ENCODE peak calls at places on chromosomes 4 and X, in seven cellular contexts. D is uterus, A is mucosa of descending colon, S is ascending aorta, F is AG04450, B is AG09309, L is dorsolateral prefrontal cortex. C is an unnamed sample.

GRCh38 chr4:181234951-181235350 is 1008.3 kb upstream of the TENM3 start:
- DNase-seq in S (no peak), F (no peak), D (no peak), B (no peak), A (no peak), L (no peak), C (no peak)

GRCh38 chr4:168694669-168695068 is 197.8 kb downstream of the PALLD start:
- DNase-seq in F (no peak), D (no peak), B (no peak), L (no peak), A (no peak), S (no peak), C (no peak)

GRCh38 chrX:71908387-71908786 is 2.3 kb upstream of the NHSL2 start:
- DNase-seq in B (no peak), S (no peak), A (no peak), D (no peak), F (no peak), L (no peak), C (no peak)

GRCh38 chr4:76784237-76784636 is 113.7 kb downstream of the SOWAHB start:
- DNase-seq in B (no peak), L (no peak), A (no peak), F (no peak), S (no peak), D (no peak), C (no peak)

GRCh38 chrX:65926095-65927019 is 113.5 kb downstream of the VSIG4 start:
- DNase-seq in S (no peak), F (no peak), B (no peak), L (no peak), D (no peak), A (no peak), C (no peak)

GRCh38 chr4:53361451-53361850 is 4.4 kb downstream of the SCFD2 start:
- DNase-seq in S (no peak), D (no peak), F (no peak), B (peak), L (no peak), A (no peak), C (no peak)

GRCh38 chrX:23616361-23616760 is 50.9 kb upstream of the PRDX4 start:
- DNase-seq in L (no peak), A (no peak), D (no peak), B (peak), F (no peak), S (no peak), C (no peak)

GRCh38 chr4:3512719-3513118 is 19.5 kb downstream of the LRPAP1 start:
- DNase-seq in A (no peak), L (no peak), B (no peak), F (no peak), S (no peak), D (no peak), C (no peak)

GRCh38 chr4:81736324-81736723 is 264.6 kb upstream of the RASGEF1B start:
- DNase-seq in F (no peak), A (no peak), D (no peak), L (no peak), S (no peak), B (no peak), C (no peak)

GRCh38 chr4:81738891-81739290 is 267.2 kb upstream of the RASGEF1B start:
- DNase-seq in L (no peak), A (no peak), D (no peak), F (no peak), S (no peak), B (no peak), C (no peak)

GRCh38 chr4:81740492-81740891 is 268.8 kb upstream of the RASGEF1B start:
- DNase-seq in L (no peak), D (no peak), A (no peak), B (no peak), S (no peak), F (no peak), C (no peak)

GRCh38 chr4:81732980-81733379 is 261.3 kb upstream of the RASGEF1B start:
- DNase-seq in D (no peak), S (no peak), F (no peak), L (no peak), B (no peak), A (no peak), C (no peak)

DNA sequence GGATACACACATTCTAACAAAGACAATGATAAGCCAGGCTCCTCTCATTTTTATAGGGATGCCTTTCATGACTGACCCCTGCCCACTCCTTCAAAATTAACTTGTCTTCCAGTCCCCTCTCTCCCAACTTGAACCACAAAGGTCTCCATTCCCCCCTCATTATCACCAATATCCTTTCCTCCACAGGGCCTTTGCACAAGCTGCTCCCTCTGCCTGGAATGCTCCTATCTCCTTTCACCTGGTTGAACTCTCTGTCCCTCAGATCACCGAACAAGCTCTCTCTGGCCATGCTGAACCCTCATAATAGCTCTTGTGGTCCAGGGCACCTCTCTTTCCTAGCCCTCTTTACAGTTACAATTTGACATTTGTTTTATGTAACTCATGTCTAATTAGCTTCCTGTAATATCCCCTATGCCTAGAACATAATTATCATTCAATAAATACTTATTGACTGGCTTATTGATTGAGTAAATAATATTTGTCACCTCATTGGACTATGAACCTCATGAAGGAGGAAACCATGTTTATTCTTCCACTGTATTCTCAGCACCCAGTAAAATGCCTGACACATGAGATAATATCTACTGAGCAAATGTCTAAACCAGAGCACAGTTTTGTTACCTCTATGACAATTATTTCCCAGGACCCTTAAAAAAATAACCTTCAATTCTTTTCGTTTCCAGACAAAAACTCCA is 266.3 kb upstream of the RASGEF1B start:
- DNase-seq in S (no peak), L (no peak), B (no peak), A (no peak), D (no peak), F (no peak), C (no peak)
- TF ChIP-seq CTCF in S (no peak), L (no peak), B (no peak), A (no peak), D (no peak), F (no peak), C (no peak)

DNA sequence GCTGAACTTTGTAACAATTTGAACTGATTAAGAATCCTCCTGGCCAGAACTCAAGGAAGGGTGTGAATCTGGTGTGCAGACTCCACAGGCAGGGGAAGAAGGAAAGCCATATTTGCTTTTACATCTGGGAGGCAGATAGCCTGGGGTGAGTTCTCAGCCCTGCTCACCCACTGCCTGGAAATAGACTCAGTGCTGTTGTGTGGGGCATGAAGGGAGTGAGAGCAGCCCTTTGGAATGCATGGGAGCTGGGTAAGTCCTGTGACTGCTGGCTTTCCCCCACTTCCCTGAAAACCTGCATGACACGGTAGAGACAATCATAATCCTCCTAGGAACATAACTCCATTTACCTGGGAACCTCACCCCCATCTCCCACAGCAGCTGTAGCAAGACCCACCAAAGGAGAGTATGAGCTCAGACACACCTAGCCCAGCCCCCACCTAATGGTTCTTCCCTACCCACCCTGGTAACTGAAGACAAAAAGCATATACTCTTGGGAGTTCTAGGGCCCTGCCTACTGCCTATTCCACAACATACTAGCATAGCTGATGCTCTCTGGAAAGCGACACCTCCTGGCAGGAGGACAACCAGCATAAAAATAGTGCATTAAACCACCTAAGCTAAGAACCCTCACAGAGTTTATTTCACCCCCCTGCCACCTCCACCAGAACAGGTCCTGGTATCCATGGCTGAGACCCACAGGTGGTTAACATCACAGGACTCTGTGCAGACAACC is 59.3 kb upstream of the UBQLN2 start:
- DNase-seq in B (no peak), D (no peak), A (no peak), S (no peak), F (no peak), L (no peak), C (no peak)
- TF ChIP-seq CTCF in B (no peak), D (no peak), A (no peak), S (no peak), F (no peak), L (no peak), C (no peak)

GRCh38 chr4:17597517-17597916 is 16.9 kb upstream of the MED28 start:
- DNase-seq in F (no peak), L (no peak), B (no peak), A (peak), S (no peak), D (no peak), C (no peak)
- TF ChIP-seq CTCF in F (peak), L (no peak), B (peak), A (no peak), S (no peak), D (no peak), C (no peak)

GRCh38 chrX:49877397-49878101 is 1.7 kb upstream of the USP27X start:
- DNase-seq in A (no peak), D (no peak), F (no peak), L (no peak), S (no peak), B (no peak), C (no peak)

GRCh38 chrX:49879656-49880277 is 483 bp downstream of the USP27X start:
- DNase-seq in A (no peak), D (no peak), F (no peak), B (no peak), L (peak), S (no peak), C (no peak)

GRCh38 chrX:49878834-49879655 is at the start of gene USP27X:
- DNase-seq in A (peak), F (peak), B (peak), S (peak), D (peak), L (peak), C (peak)

GRCh38 chrX:49878128-49878833 is 1.0 kb upstream of the USP27X start:
- DNase-seq in F (no peak), S (no peak), B (no peak), A (no peak), L (no peak), D (no peak), C (no peak)

GRCh38 chrX:49876750-49877149 is 2.5 kb upstream of the USP27X start:
- DNase-seq in A (no peak), D (no peak), L (no peak), S (no peak), B (no peak), F (no peak), C (no peak)
- TF ChIP-seq CTCF in A (no peak), D (peak), L (peak), S (no peak), B (peak), F (peak), C (no peak)

GRCh38 chrX:15594371-15594770 is 6.4 kb downstream of the ACE2 start:
- DNase-seq in F (no peak), B (no peak), S (no peak), A (no peak), L (no peak), D (no peak), C (no peak)
- TF ChIP-seq CTCF in F (peak), B (peak), S (no peak), A (no peak), L (no peak), D (no peak), C (no peak)

DNA sequence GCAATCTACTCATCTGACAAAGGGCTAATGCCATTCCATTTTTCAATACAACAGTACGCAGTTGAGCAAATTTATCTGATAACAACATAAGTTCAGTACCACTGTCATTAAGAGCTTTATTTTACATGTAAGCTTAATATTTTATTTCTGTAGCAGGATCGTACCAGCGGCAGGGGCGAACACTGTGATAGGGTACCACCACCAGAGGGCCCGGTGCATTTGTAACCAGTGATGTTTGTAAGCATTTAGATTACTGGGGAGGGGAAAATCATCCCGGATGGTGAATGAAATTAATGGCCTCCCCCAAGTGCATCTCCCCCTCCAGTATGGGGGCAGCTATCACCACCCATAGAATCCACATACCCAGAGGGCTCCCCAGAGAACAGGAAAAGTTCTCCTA is 179.0 kb downstream of the ADGRA3 start:
- DNase-seq in L (no peak), S (no peak), A (no peak), D (no peak), F (no peak), B (no peak), C (no peak)
- TF ChIP-seq CTCF in L (no peak), S (no peak), A (no peak), D (no peak), F (no peak), B (peak), C (no peak)

DNA sequence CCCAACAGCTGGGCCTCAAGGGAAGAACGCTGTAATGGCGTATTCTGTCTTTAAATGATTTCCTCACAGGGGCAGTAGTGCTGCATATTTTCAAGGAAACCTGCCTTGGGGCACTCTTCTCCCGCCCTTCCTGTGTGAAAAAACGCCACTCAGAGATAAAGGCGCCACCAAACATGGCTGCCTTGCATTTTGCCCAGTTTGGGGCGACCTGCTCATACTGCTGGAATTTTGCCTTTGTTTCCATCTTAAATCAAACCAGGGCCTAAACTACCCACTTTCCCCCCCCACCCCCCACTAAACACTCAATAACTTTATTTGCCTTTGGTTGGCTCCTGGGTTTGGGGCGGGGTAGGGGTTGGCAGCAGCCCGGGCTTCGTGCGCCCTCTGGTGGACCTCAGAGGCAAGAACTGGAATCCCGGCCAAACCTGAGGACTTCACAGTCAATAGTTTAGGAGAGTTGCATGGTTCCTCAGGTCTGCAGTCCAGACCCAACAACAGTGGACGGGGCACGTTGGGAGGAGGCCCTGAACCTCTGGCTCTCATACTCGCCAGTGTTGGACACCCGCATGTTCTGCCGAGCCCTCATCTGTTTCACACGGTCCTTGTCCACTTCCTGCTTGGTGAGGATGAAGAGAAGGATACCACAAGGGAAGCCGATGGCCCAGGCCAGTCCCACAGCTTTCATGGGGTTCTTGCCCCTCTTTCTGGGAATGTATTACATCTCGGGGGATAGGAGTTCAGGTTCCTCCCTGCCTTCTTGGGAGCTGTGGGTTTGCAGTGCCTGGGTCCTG is 220.1 kb upstream of the STK26 start:
- DNase-seq in S (peak), L (peak), B (no peak), D (peak), A (no peak), F (no peak), C (no peak)
- TF ChIP-seq CTCF in S (peak), L (peak), B (peak), D (peak), A (no peak), F (no peak), C (no peak)

GRCh38 chr4:16914208-16914607 is 15.8 kb upstream of the LDB2 start:
- DNase-seq in L (peak), F (no peak), A (no peak), D (no peak), S (no peak), B (no peak), C (no peak)
- TF ChIP-seq CTCF in L (no peak), F (peak), A (no peak), D (peak), S (no peak), B (peak), C (no peak)